ENCODE peak calls at places on chromosomes 6 and 20, in nine cellular contexts. One of them, this sample, is unnamed.

GRCh38 chr6:34152806-34153565 is 7.1 kb upstream of the GRM4 start:
- DNase-seq in left ventricle myocardium inferior: no peak
- DNase-seq in astrocyte of the spinal cord: no peak
- DNase-seq in brain microvascular endothelial cell: no peak
- DNase-seq in heart right ventricle: no peak
- DNase-seq in cardiac fibroblast: no peak
- DNase-seq in IMR-90: no peak
- DNase-seq in kidney: peak; percentile 66
- DNase-seq in fibroblast of pulmonary artery: no peak
- DNase-seq in this sample: no peak

GRCh38 chr20:59195316-59195993 is 31.8 kb downstream of the ZNF831 start:
- DNase-seq in left ventricle myocardium inferior: no peak
- DNase-seq in astrocyte of the spinal cord: no peak
- DNase-seq in brain microvascular endothelial cell: no peak
- DNase-seq in heart right ventricle: no peak
- DNase-seq in cardiac fibroblast: no peak
- DNase-seq in IMR-90: no peak
- DNase-seq in kidney: no peak
- DNase-seq in fibroblast of pulmonary artery: no peak
- DNase-seq in this sample: no peak

GRCh38 chr6:98695076-98695816 is 139.1 kb upstream of the POU3F2 start:
- DNase-seq in left ventricle myocardium inferior: no peak
- DNase-seq in astrocyte of the spinal cord: no peak
- DNase-seq in brain microvascular endothelial cell: no peak
- DNase-seq in heart right ventricle: no peak
- DNase-seq in cardiac fibroblast: no peak
- DNase-seq in IMR-90: no peak
- DNase-seq in kidney: no peak
- DNase-seq in fibroblast of pulmonary artery: no peak
- DNase-seq in this sample: no peak

GRCh38 chr6:34585512-34586045 is 29.4 kb upstream of the SPDEF start:
- DNase-seq in left ventricle myocardium inferior: no peak
- DNase-seq in astrocyte of the spinal cord: no peak
- DNase-seq in brain microvascular endothelial cell: peak; percentile 7
- DNase-seq in heart right ventricle: no peak
- DNase-seq in cardiac fibroblast: peak; percentile 62
- DNase-seq in IMR-90: peak; percentile 53
- DNase-seq in kidney: no peak
- DNase-seq in fibroblast of pulmonary artery: peak; percentile 61
- DNase-seq in this sample: peak; percentile 66

GRCh38 chr6:44237021-44237812 is 9.7 kb upstream of the HSP90AB1 start:
- DNase-seq in left ventricle myocardium inferior: peak; percentile 89
- DNase-seq in astrocyte of the spinal cord: peak; percentile 95
- DNase-seq in brain microvascular endothelial cell: peak; percentile 94
- DNase-seq in heart right ventricle: peak; percentile 91
- DNase-seq in cardiac fibroblast: peak; percentile 92
- DNase-seq in IMR-90: peak; percentile 97
- DNase-seq in kidney: peak; percentile 97
- DNase-seq in fibroblast of pulmonary artery: peak; percentile 91
- DNase-seq in this sample: peak; percentile 97

GRCh38 chr20:56429496-56429895 is 17.4 kb downstream of the CASS4 start:
- DNase-seq in left ventricle myocardium inferior: no peak
- DNase-seq in astrocyte of the spinal cord: peak; percentile 67
- DNase-seq in brain microvascular endothelial cell: peak; percentile 90
- DNase-seq in heart right ventricle: no peak
- DNase-seq in cardiac fibroblast: peak; percentile 61
- DNase-seq in IMR-90: peak; percentile 94
- DNase-seq in kidney: no peak
- DNase-seq in fibroblast of pulmonary artery: peak; percentile 65
- DNase-seq in this sample: peak; percentile 73

GRCh38 chr20:62370115-62370806 is 3.1 kb upstream of the LAMA5 start:
- DNase-seq in left ventricle myocardium inferior: no peak
- DNase-seq in astrocyte of the spinal cord: peak; percentile 78
- DNase-seq in brain microvascular endothelial cell: no peak
- DNase-seq in heart right ventricle: peak; percentile 59
- DNase-seq in cardiac fibroblast: peak; percentile 80
- DNase-seq in IMR-90: peak; percentile 79
- DNase-seq in kidney: no peak
- DNase-seq in fibroblast of pulmonary artery: peak; percentile 75
- DNase-seq in this sample: peak; percentile 84

GRCh38 chr6:142297996-142298753 is 3.6 kb upstream of the ADGRG6 start:
- DNase-seq in left ventricle myocardium inferior: no peak
- DNase-seq in astrocyte of the spinal cord: peak; percentile 58
- DNase-seq in brain microvascular endothelial cell: peak; percentile 89
- DNase-seq in heart right ventricle: no peak
- DNase-seq in cardiac fibroblast: peak; percentile 78
- DNase-seq in IMR-90: peak; percentile 85
- DNase-seq in kidney: no peak
- DNase-seq in fibroblast of pulmonary artery: peak; percentile 85
- DNase-seq in this sample: peak; percentile 57

GRCh38 chr6:109204511-109204910 is 109.2 kb downstream of the CEP57L1 start:
- DNase-seq in left ventricle myocardium inferior: no peak
- DNase-seq in astrocyte of the spinal cord: no peak
- DNase-seq in brain microvascular endothelial cell: no peak
- DNase-seq in heart right ventricle: no peak
- DNase-seq in cardiac fibroblast: no peak
- DNase-seq in IMR-90: no peak
- DNase-seq in kidney: no peak
- DNase-seq in fibroblast of pulmonary artery: no peak
- DNase-seq in this sample: no peak

GRCh38 chr6:72828904-72829303 is 207.0 kb downstream of the KCNQ5 start:
- DNase-seq in left ventricle myocardium inferior: no peak
- DNase-seq in astrocyte of the spinal cord: no peak
- DNase-seq in brain microvascular endothelial cell: no peak
- DNase-seq in heart right ventricle: no peak
- DNase-seq in cardiac fibroblast: no peak
- DNase-seq in IMR-90: no peak
- DNase-seq in kidney: no peak
- DNase-seq in fibroblast of pulmonary artery: no peak
- DNase-seq in this sample: no peak

GRCh38 chr6:35128496-35128895 is 12.6 kb downstream of the TCP11 start:
- DNase-seq in left ventricle myocardium inferior: no peak
- DNase-seq in astrocyte of the spinal cord: peak; percentile 76
- DNase-seq in brain microvascular endothelial cell: peak; percentile 34
- DNase-seq in heart right ventricle: no peak
- DNase-seq in cardiac fibroblast: no peak
- DNase-seq in IMR-90: peak; percentile 59
- DNase-seq in kidney: no peak
- DNase-seq in fibroblast of pulmonary artery: no peak
- DNase-seq in this sample: no peak

GRCh38 chr6:134754013-134754690 is 195.7 kb downstream of the ALDH8A1 start:
- DNase-seq in left ventricle myocardium inferior: no peak
- DNase-seq in astrocyte of the spinal cord: no peak
- DNase-seq in brain microvascular endothelial cell: no peak
- DNase-seq in heart right ventricle: no peak
- DNase-seq in cardiac fibroblast: no peak
- DNase-seq in IMR-90: peak; percentile 11
- DNase-seq in kidney: no peak
- DNase-seq in fibroblast of pulmonary artery: no peak
- DNase-seq in this sample: no peak

GRCh38 chr20:3901028-3901746 is 12.0 kb downstream of the PANK2 start:
- DNase-seq in left ventricle myocardium inferior: no peak
- DNase-seq in astrocyte of the spinal cord: no peak
- DNase-seq in brain microvascular endothelial cell: no peak
- DNase-seq in heart right ventricle: no peak
- DNase-seq in cardiac fibroblast: peak; percentile 42
- DNase-seq in IMR-90: peak; percentile 58
- DNase-seq in kidney: no peak
- DNase-seq in fibroblast of pulmonary artery: peak; percentile 44
- DNase-seq in this sample: no peak

GRCh38 chr20:18103497-18103896 is 34.2 kb upstream of the KAT14 start:
- DNase-seq in left ventricle myocardium inferior: no peak
- DNase-seq in astrocyte of the spinal cord: no peak
- DNase-seq in brain microvascular endothelial cell: no peak
- DNase-seq in heart right ventricle: no peak
- DNase-seq in cardiac fibroblast: no peak
- DNase-seq in IMR-90: no peak
- DNase-seq in kidney: no peak
- DNase-seq in fibroblast of pulmonary artery: no peak
- DNase-seq in this sample: no peak

GRCh38 chr6:6193221-6193745 is 127.2 kb downstream of the F13A1 start:
- DNase-seq in left ventricle myocardium inferior: no peak
- DNase-seq in astrocyte of the spinal cord: no peak
- DNase-seq in brain microvascular endothelial cell: no peak
- DNase-seq in heart right ventricle: no peak
- DNase-seq in cardiac fibroblast: no peak
- DNase-seq in IMR-90: no peak
- DNase-seq in kidney: no peak
- DNase-seq in fibroblast of pulmonary artery: no peak
- DNase-seq in this sample: peak; percentile 3

DNA sequence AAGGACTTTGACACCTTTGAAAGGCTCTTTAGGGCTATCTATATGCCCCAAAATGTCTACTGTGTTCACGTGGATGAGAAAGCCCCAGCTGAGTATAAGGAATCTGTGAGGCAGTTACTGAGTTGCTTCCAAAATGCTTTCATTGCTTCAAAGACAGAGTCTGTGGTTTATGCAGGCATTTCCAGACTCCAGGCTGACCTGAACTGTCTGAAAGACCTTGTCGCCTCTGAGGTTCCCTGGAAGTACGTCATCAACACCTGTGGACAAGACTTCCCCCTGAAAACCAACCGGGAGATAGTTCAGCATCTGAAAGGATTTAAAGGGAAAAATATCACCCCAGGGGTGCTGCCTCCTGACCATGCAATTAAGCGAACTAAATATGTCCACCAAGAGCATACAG is 65.2 kb downstream of the GCNT2 start:
- DNase-seq in left ventricle myocardium inferior: no peak
- DNase-seq in astrocyte of the spinal cord: no peak
- DNase-seq in brain microvascular endothelial cell: no peak
- DNase-seq in heart right ventricle: no peak
- DNase-seq in cardiac fibroblast: no peak
- DNase-seq in IMR-90: no peak
- DNase-seq in kidney: no peak
- DNase-seq in fibroblast of pulmonary artery: no peak
- DNase-seq in this sample: no peak
- H3K4me3 ChIP-seq in left ventricle myocardium inferior: peak overlapping the region; percentile 65
- H3K4me3 ChIP-seq in astrocyte of the spinal cord: no peak overlapping the region
- H3K4me3 ChIP-seq in brain microvascular endothelial cell: no peak overlapping the region
- H3K4me3 ChIP-seq in heart right ventricle: peak overlapping the region; percentile 53
- H3K4me3 ChIP-seq in cardiac fibroblast: no peak overlapping the region
- H3K4me3 ChIP-seq in IMR-90: no peak overlapping the region
- H3K4me3 ChIP-seq in kidney: no peak overlapping the region
- H3K4me3 ChIP-seq in fibroblast of pulmonary artery: no peak overlapping the region
- H3K4me3 ChIP-seq in this sample: no peak overlapping the region

GRCh38 chr6:130222775-130223174 is at the start of gene SAMD3:
- DNase-seq in left ventricle myocardium inferior: no peak
- DNase-seq in astrocyte of the spinal cord: no peak
- DNase-seq in brain microvascular endothelial cell: no peak
- DNase-seq in heart right ventricle: no peak
- DNase-seq in cardiac fibroblast: no peak
- DNase-seq in IMR-90: no peak
- DNase-seq in kidney: no peak
- DNase-seq in fibroblast of pulmonary artery: no peak
- DNase-seq in this sample: no peak

GRCh38 chr6:130218136-130218535 is 4.6 kb downstream of the SAMD3 start:
- DNase-seq in left ventricle myocardium inferior: no peak
- DNase-seq in astrocyte of the spinal cord: no peak
- DNase-seq in brain microvascular endothelial cell: no peak
- DNase-seq in heart right ventricle: no peak
- DNase-seq in cardiac fibroblast: no peak
- DNase-seq in IMR-90: no peak
- DNase-seq in kidney: no peak
- DNase-seq in fibroblast of pulmonary artery: no peak
- DNase-seq in this sample: no peak

GRCh38 chr6:130223508-130223907 is 757 bp upstream of the SAMD3 start:
- DNase-seq in left ventricle myocardium inferior: no peak
- DNase-seq in astrocyte of the spinal cord: no peak
- DNase-seq in brain microvascular endothelial cell: no peak
- DNase-seq in heart right ventricle: no peak
- DNase-seq in cardiac fibroblast: no peak
- DNase-seq in IMR-90: no peak
- DNase-seq in kidney: no peak
- DNase-seq in fibroblast of pulmonary artery: no peak
- DNase-seq in this sample: peak; percentile 18
- TF ChIP-seq CTCF in left ventricle myocardium inferior: no peak
- TF ChIP-seq CTCF in astrocyte of the spinal cord: no peak
- TF ChIP-seq CTCF in brain microvascular endothelial cell: peak; percentile 7
- TF ChIP-seq CTCF in heart right ventricle: peak; percentile 11
- TF ChIP-seq CTCF in cardiac fibroblast: no peak
- TF ChIP-seq CTCF in IMR-90: no peak
- TF ChIP-seq CTCF in kidney: no peak
- TF ChIP-seq CTCF in fibroblast of pulmonary artery: no peak
- TF ChIP-seq CTCF in this sample: no peak

DNA sequence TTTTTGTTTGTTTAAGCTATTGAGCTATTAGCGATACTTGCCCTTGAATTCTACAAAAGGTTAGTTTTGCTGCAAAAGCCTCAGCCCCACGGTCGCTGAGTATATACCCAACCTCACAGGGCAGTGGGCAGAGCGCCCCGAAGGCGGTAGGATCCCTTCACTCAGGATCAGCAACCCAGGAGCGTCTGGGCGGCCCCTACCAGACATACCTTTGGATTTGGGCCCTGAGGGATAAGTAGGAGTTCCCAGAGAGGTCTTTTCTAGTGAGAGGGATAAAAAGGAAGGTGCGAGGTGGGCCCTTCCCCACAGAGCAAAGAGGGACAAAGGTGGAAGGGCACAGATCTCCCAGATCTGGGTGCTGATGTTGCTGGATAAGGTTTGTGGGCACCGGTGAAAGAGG is 6.1 kb downstream of the SASH1 start:
- DNase-seq in left ventricle myocardium inferior: no peak
- DNase-seq in astrocyte of the spinal cord: no peak
- DNase-seq in brain microvascular endothelial cell: no peak
- DNase-seq in heart right ventricle: no peak
- DNase-seq in cardiac fibroblast: no peak
- DNase-seq in IMR-90: no peak
- DNase-seq in kidney: no peak
- DNase-seq in fibroblast of pulmonary artery: no peak
- DNase-seq in this sample: no peak
- H3K4me3 ChIP-seq in left ventricle myocardium inferior: no peak overlapping the region
- H3K4me3 ChIP-seq in astrocyte of the spinal cord: no peak overlapping the region
- H3K4me3 ChIP-seq in brain microvascular endothelial cell: no peak overlapping the region
- H3K4me3 ChIP-seq in heart right ventricle: no peak overlapping the region
- H3K4me3 ChIP-seq in cardiac fibroblast: no peak overlapping the region
- H3K4me3 ChIP-seq in IMR-90: no peak overlapping the region
- H3K4me3 ChIP-seq in kidney: no peak overlapping the region
- H3K4me3 ChIP-seq in fibroblast of pulmonary artery: no peak overlapping the region
- H3K4me3 ChIP-seq in this sample: no peak overlapping the region

DNA sequence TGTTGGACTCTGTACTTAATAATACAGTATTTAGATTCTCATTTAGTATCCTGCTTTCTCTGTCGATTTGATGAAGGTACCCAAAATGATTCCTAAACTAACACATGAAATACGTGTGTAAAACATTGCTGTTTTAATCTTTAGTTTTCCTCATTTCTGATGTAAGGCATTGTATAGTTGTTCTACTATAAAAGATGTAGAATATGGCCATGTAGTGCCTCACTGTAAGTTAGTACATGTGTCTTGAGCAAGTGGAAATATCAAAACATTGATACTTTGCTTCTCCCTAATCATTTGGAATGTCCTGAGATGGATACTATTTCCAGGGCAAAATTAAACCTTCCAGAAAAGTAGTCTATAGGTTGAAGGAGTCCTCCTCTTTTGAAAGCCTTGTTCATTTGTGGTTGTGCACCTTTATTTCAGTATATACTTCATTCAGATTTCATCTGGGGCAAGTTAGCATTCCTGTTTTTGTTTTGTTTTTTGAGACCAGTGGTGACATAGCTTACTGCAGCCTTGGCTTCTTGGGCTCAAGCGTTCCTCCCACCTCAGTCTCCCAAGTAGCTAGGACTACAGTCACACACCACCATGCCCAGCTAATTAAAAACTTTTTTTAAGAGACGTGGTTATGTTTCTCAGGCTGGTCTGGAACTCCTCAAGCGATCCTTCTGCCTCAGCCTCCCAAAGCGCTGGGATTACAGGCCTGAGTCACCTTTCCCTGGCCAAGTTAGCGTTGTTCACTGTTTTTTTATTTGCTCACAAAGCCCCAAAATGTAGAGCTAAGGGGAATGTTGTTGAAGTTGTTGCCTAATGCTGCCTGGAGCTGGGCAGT is 11.6 kb downstream of the SRSF3 start:
- DNase-seq in left ventricle myocardium inferior: no peak
- DNase-seq in astrocyte of the spinal cord: no peak
- DNase-seq in brain microvascular endothelial cell: no peak
- DNase-seq in heart right ventricle: no peak
- DNase-seq in cardiac fibroblast: no peak
- DNase-seq in IMR-90: no peak
- DNase-seq in kidney: no peak
- DNase-seq in fibroblast of pulmonary artery: no peak
- DNase-seq in this sample: peak; percentile 77
- TF ChIP-seq CTCF in left ventricle myocardium inferior: peak; percentile 18
- TF ChIP-seq CTCF in astrocyte of the spinal cord: peak; percentile 3
- TF ChIP-seq CTCF in brain microvascular endothelial cell: peak; percentile 30
- TF ChIP-seq CTCF in heart right ventricle: no peak
- TF ChIP-seq CTCF in cardiac fibroblast: peak; percentile 20
- TF ChIP-seq CTCF in IMR-90: no peak
- TF ChIP-seq CTCF in kidney: no peak
- TF ChIP-seq CTCF in fibroblast of pulmonary artery: peak; percentile 8
- TF ChIP-seq CTCF in this sample: peak; percentile 4